ENCODE peak calls at places on chromosomes 12 and 14, in nine cellular contexts. B is uterus, C is HL-60, O is RWPE2, E is vagina, W is GM12864, V is endothelial cell, D is fibroblast of pulmonary artery, U is pancreas. S is an unnamed sample.

GRCh38 chr14:50823763-50824636 is 7.0 kb downstream of the NIN start:
- DNase-seq in E (no peak), V (no peak), D (no peak), W (no peak), B (no peak), U (no peak), C (no peak), O (no peak), S (no peak)

GRCh38 chr12:124776126-124776513 is 87.5 kb downstream of the SCARB1 start:
- DNase-seq in D (no peak), U (no peak), O (no peak), V (no peak), W (no peak), B (no peak), C (no peak), E (no peak), S (no peak)

GRCh38 chr12:24198070-24198469 is 248.6 kb upstream of the SOX5 start:
- DNase-seq in E (no peak), W (no peak), O (no peak), C (no peak), B (no peak), V (no peak), D (peak; percentile 18), U (no peak), S (no peak)

GRCh38 chr12:68771223-68771925 is 25.4 kb downstream of the SLC35E3 start:
- DNase-seq in B (no peak), V (no peak), E (no peak), U (no peak), D (no peak), W (no peak), O (no peak), C (no peak), S (no peak)

GRCh38 chr14:71675902-71676291 is 256.3 kb upstream of the RGS6 start:
- DNase-seq in E (no peak), B (no peak), O (no peak), U (no peak), C (no peak), V (no peak), D (no peak), W (no peak), S (no peak)

GRCh38 chr12:49923035-49923644 is 19.4 kb upstream of the FAIM2 start:
- DNase-seq in O (no peak), V (no peak), W (no peak), E (no peak), C (no peak), B (no peak), D (no peak), U (no peak), S (no peak)

GRCh38 chr14:101361044-101361443 is 200.3 kb upstream of the DIO3 start:
- DNase-seq in D (no peak), V (no peak), E (peak; percentile 93), O (no peak), W (no peak), B (peak; percentile 73), C (peak; percentile 6), U (no peak), S (no peak)

GRCh38 chr12:113005759-113006158 is 27.4 kb downstream of the OAS2 start:
- DNase-seq in O (no peak), B (no peak), C (no peak), D (peak; percentile 17), E (no peak), U (no peak), W (no peak), V (peak; percentile 13), S (no peak)

GRCh38 chr12:116604883-116605641 is 45.9 kb downstream of the MAP1LC3B2 start:
- DNase-seq in E (no peak), W (no peak), C (no peak), D (peak; percentile 32), U (no peak), V (no peak), B (peak; percentile 41), O (no peak), S (no peak)

GRCh38 chr12:116601933-116602809 is 43.0 kb downstream of the MAP1LC3B2 start:
- DNase-seq in U (no peak), C (no peak), D (peak; percentile 46), B (no peak), E (no peak), W (no peak), O (no peak), V (no peak), S (no peak)

GRCh38 chr12:116603516-116603915 is 44.3 kb downstream of the MAP1LC3B2 start:
- DNase-seq in C (no peak), D (no peak), V (peak; percentile 7), U (no peak), B (no peak), E (no peak), W (no peak), O (no peak), S (no peak)

GRCh38 chr12:116606397-116606796 is 47.2 kb downstream of the MAP1LC3B2 start:
- DNase-seq in C (no peak), V (no peak), D (no peak), E (no peak), O (no peak), W (no peak), B (no peak), U (no peak), S (no peak)

GRCh38 chr12:116604151-116604550 is 45.0 kb downstream of the MAP1LC3B2 start:
- DNase-seq in O (no peak), W (no peak), V (no peak), C (no peak), B (peak; percentile 57), U (no peak), E (no peak), D (peak; percentile 25), S (no peak)
- TF ChIP-seq CTCF in O (no peak), W (no peak), V (no peak), C (no peak), B (no peak), U (no peak), E (no peak), D (no peak), S (no peak)

GRCh38 chr14:91885837-91886236 is 18.5 kb upstream of the TC2N start:
- DNase-seq in O (no peak), C (no peak), V (no peak), U (no peak), W (no peak), E (no peak), D (no peak), B (no peak), S (no peak)

GRCh38 chr14:91883770-91884169 is 16.4 kb upstream of the TC2N start:
- DNase-seq in V (no peak), O (no peak), E (peak; percentile 96), C (no peak), U (no peak), B (peak; percentile 76), W (no peak), D (peak; percentile 73), S (no peak)

GRCh38 chr14:91882776-91883175 is 15.4 kb upstream of the TC2N start:
- DNase-seq in W (no peak), E (no peak), B (no peak), O (no peak), V (no peak), C (no peak), D (no peak), U (no peak), S (no peak)

GRCh38 chr14:91885113-91885712 is 17.9 kb upstream of the TC2N start:
- DNase-seq in B (no peak), D (no peak), O (no peak), W (no peak), V (no peak), E (no peak), U (no peak), C (no peak), S (no peak)

GRCh38 chr14:91884664-91885063 is 17.3 kb upstream of the TC2N start:
- DNase-seq in W (no peak), D (peak; percentile 53), E (no peak), C (no peak), U (no peak), B (no peak), O (no peak), V (no peak), S (no peak)
- TF ChIP-seq CTCF in W (no peak), D (no peak), E (no peak), C (no peak), U (no peak), B (no peak), O (no peak), V (no peak), S (no peak)

GRCh38 chr12:54001283-54002187 is 1.6 kb downstream of the HOXC9 start:
- DNase-seq in U (no peak), O (no peak), C (no peak), D (no peak), W (no peak), B (no peak), E (no peak), V (no peak), S (no peak)

GRCh38 chr12:53998900-53999236 is 1.1 kb upstream of the HOXC9 start:
- DNase-seq in W (no peak), C (no peak), D (no peak), E (no peak), U (no peak), B (no peak), O (no peak), V (no peak), S (no peak)

GRCh38 chr12:53999596-54000104 is 311 bp upstream of the HOXC9 start:
- DNase-seq in U (no peak), W (no peak), D (peak; percentile 24), V (no peak), O (no peak), B (no peak), E (no peak), C (no peak), S (no peak)

GRCh38 chr12:54000774-54001114 is 783 bp downstream of the HOXC9 start:
- DNase-seq in U (no peak), D (no peak), W (no peak), V (no peak), O (no peak), E (no peak), C (no peak), B (no peak), S (no peak)

DNA sequence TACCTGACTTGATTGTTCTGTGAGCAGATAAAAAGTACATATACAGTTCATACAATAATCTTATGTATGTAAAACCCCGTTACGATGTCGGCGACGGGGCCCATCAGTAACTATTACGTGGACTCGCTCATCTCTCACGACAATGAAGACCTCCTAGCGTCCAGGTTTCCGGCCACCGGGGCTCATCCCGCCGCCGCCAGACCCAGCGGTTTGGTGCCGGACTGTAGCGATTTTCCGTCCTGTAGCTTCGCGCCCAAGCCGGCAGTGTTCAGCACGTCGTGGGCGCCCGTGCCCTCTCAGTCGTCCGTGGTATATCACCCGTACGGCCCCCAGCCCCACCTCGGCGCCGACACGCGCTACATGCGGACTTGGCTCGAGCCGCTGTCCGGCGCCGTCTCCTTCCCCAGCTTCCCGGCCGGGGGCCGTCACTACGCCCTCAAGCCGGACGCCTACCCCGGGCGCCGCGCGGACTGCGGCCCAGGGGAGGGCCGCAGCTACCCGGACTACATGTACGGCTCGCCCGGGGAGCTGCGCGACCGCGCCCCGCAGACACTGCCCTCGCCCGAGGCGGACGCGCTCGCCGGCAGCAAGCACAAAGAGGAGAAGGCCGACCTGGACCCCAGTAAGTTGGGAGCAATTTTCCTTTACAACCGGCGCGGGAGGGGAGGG is at the start of gene HOXC9:
- DNase-seq in C (no peak), D (no peak), O (no peak), V (no peak), E (no peak), U (no peak), W (no peak), B (no peak), S (no peak)
- TF ChIP-seq CTCF in C (no peak), D (no peak), O (no peak), V (no peak), E (no peak), U (no peak), W (no peak), B (no peak), S (no peak)

DNA sequence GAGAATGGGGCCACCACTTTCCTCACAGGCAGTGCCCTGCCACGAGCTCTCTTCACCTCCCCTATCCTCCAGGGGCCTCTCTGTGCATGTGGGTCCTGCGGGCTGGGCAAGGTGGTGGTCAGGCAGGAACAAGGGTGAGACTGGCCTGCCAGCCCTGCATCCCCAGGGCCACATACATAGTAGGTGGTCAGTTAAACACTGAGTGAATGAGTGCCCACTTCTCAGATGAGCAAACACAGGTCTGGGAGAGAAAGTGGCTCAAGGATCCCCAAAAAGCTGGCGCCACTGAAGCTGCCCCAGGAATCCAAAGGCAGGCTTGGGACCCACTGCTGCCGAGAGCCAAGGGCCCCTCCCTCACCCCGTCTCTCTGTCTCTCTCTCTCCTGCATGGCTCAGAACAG is 51.1 kb downstream of the CCNK start:
- DNase-seq in U (no peak), D (no peak), E (no peak), B (no peak), V (no peak), C (no peak), O (no peak), W (no peak), S (no peak)
- TF ChIP-seq CTCF in U (no peak), D (no peak), E (no peak), B (no peak), V (no peak), C (no peak), O (no peak), W (no peak), S (no peak)

S was measured in chondrocyte.